ENCODE peak calls at places on chromosomes 5 and 9, in seven cellular contexts. K is putamen, N is aorta, H is suprapubic skin, I is astrocyte of the spinal cord, D is osteocyte, B is NCI-H774. P is an unnamed sample.

GRCh38 chr9:127854169-127854833 is at the start of gene ENG:
- DNase-seq in B (no peak), K (no peak), D (peak; percentile 90), H (peak; percentile 88), N (peak; percentile 93), I (peak; percentile 56), P (peak; percentile 66)

GRCh38 chr9:2723666-2724065 is 6.4 kb downstream of the KCNV2 start:
- DNase-seq in N (no peak), I (no peak), H (no peak), B (no peak), K (no peak), D (no peak), P (no peak)

GRCh38 chr5:38796000-38796738 is 49.6 kb upstream of the OSMR start:
- DNase-seq in I (peak; percentile 22), B (no peak), H (peak; percentile 71), K (peak; percentile 18), N (no peak), D (no peak), P (no peak)

GRCh38 chr9:85745203-85745602 is 3.4 kb upstream of the AGTPBP1 start:
- DNase-seq in N (no peak), B (no peak), D (no peak), I (no peak), K (no peak), H (no peak), P (no peak)

GRCh38 chr9:75974006-75974766 is 83.7 kb downstream of the PCSK5 start:
- DNase-seq in D (no peak), H (no peak), B (no peak), I (no peak), K (no peak), N (peak; percentile 80), P (no peak)

GRCh38 chr5:134101686-134102439 is 12.6 kb upstream of the TCF7 start:
- DNase-seq in K (peak; percentile 57), B (peak; percentile 11), H (peak; percentile 80), D (no peak), N (peak; percentile 90), I (no peak), P (no peak)

GRCh38 chr9:87383341-87384150 is 114.1 kb upstream of the DAPK1 start:
- DNase-seq in K (no peak), H (no peak), D (no peak), B (no peak), N (no peak), I (no peak), P (no peak)

GRCh38 chr9:81621111-81621510 is 68.2 kb downstream of the TLE1 start:
- DNase-seq in H (no peak), D (no peak), K (no peak), I (no peak), B (no peak), N (no peak), P (no peak)

GRCh38 chr5:95068303-95068702 is 216.6 kb downstream of the MCTP1 start:
- DNase-seq in B (no peak), D (no peak), K (no peak), H (no peak), I (no peak), N (no peak), P (no peak)

GRCh38 chr9:124022201-124023121 is 10.9 kb downstream of the LHX2 start:
- DNase-seq in N (no peak), B (no peak), D (no peak), I (no peak), H (peak; percentile 35), K (no peak), P (no peak)

GRCh38 chr9:89595646-89596045 is 9.2 kb upstream of the GADD45G start:
- DNase-seq in N (no peak), H (no peak), K (no peak), I (no peak), D (no peak), B (no peak), P (no peak)

GRCh38 chr5:107553063-107553676 is 117.6 kb downstream of the EFNA5 start:
- DNase-seq in H (no peak), I (no peak), N (no peak), K (no peak), D (no peak), B (no peak), P (no peak)

GRCh38 chr9:124680714-124681390 is 90.3 kb downstream of the NR6A1 start:
- DNase-seq in H (no peak), N (no peak), K (no peak), D (no peak), I (no peak), B (no peak), P (no peak)

GRCh38 chr5:179264641-179265528 is 80.4 kb downstream of the ADAMTS2 start:
- DNase-seq in N (no peak), K (no peak), I (no peak), B (no peak), D (no peak), H (peak; percentile 70), P (no peak)

GRCh38 chr5:79023323-79023722 is 38.2 kb upstream of the ARSB start:
- DNase-seq in N (no peak), K (no peak), D (no peak), I (no peak), B (no peak), H (no peak), P (no peak)

GRCh38 chr5:140795259-140795641 is 598 bp downstream of the PCDHA2 start:
- DNase-seq in B (no peak), K (no peak), D (no peak), H (no peak), N (no peak), I (no peak), P (no peak)

GRCh38 chr5:103808464-103809106 is 246.0 kb upstream of the NUDT12 start:
- DNase-seq in I (peak; percentile 69), K (peak; percentile 71), H (no peak), N (no peak), B (peak; percentile 53), D (no peak), P (peak; percentile 47)

GRCh38 chr9:84862308-84862707 is 192.8 kb downstream of the NTRK2 start:
- DNase-seq in K (no peak), N (no peak), I (no peak), H (no peak), D (no peak), B (no peak), P (no peak)

GRCh38 chr9:130936285-130937117 is 2.5 kb downstream of the FIBCD1 start:
- DNase-seq in B (no peak), N (no peak), H (no peak), I (peak; percentile 63), D (peak; percentile 94), K (no peak), P (peak; percentile 70)

GRCh38 chr9:110081395-110081794 is 126.6 kb downstream of the C9orf152 start:
- DNase-seq in B (no peak), H (no peak), N (no peak), K (no peak), I (peak; percentile 65), D (peak; percentile 34), P (peak; percentile 88)

GRCh38 chr9:124040186-124040920 is 28.8 kb downstream of the LHX2 start:
- DNase-seq in B (no peak), K (no peak), H (peak; percentile 45), N (no peak), I (peak; percentile 29), D (no peak), P (peak; percentile 20)

GRCh38 chr5:53211799-53212198 is 102.2 kb upstream of the MOCS2 start:
- DNase-seq in B (no peak), I (peak; percentile 44), N (no peak), H (no peak), K (no peak), D (no peak), P (no peak)

GRCh38 chr5:43121565-43122484 is 1.1 kb downstream of the ZNF131 start:
- DNase-seq in B (no peak), H (no peak), N (no peak), D (no peak), I (peak; percentile 55), K (peak; percentile 13), P (peak; percentile 75)

GRCh38 chr9:114112778-114113585 is 13.9 kb upstream of the KIF12 start:
- DNase-seq in B (no peak), N (peak; percentile 95), I (peak; percentile 41), D (no peak), K (peak; percentile 11), H (peak; percentile 83), P (peak; percentile 65)

GRCh38 chr9:115520626-115521025 is 402.7 kb upstream of the TNC start:
- DNase-seq in I (peak; percentile 34), H (no peak), B (no peak), N (no peak), K (no peak), D (no peak), P (no peak)

GRCh38 chr9:99050292-99050911 is 54.5 kb upstream of the TGFBR1 start:
- DNase-seq in D (no peak), K (no peak), N (no peak), B (peak; percentile 51), H (no peak), I (peak; percentile 57), P (peak; percentile 54)

GRCh38 chr5:89268460-89268859 is 385.5 kb upstream of the MEF2C start:
- DNase-seq in B (no peak), I (no peak), K (no peak), H (no peak), D (no peak), N (no peak), P (no peak)

GRCh38 chr5:140341591-140341990 is 4.8 kb downstream of the HBEGF start:
- DNase-seq in I (no peak), B (no peak), K (peak; percentile 88), D (no peak), N (peak; percentile 92), H (no peak), P (no peak)

P was measured in fibroblast of villous mesenchyme.